ENCODE peak calls at places on chromosome 20, in seven cellular contexts. U is H7, B is AG20443, I is heart left ventricle, P is HFF-Myc, A is tibial nerve, O is astrocyte of the spinal cord. J is an unnamed sample.
A peak's percentile ranks its signal among the peaks of the same experiment; 100 is the strongest.

GRCh38 chr20:50335105-50335504 is 144.5 kb downstream of the CEBPB start:
- DNase-seq in U (peak; percentile 84), B (peak; percentile 40), I (peak; percentile 23), P (no peak), A (no peak), O (no peak), J (peak; percentile 71)

GRCh38 chr20:3045042-3045815 is 623 bp upstream of the MRPS26 start:
- DNase-seq in U (no peak), B (peak; percentile 88), I (peak; percentile 89), P (no peak), A (peak; percentile 69), O (peak; percentile 80), J (no peak)

GRCh38 chr20:23142162-23143050 is 56.3 kb upstream of the CD93 start:
- DNase-seq in U (no peak), B (no peak), I (peak; percentile 28), P (no peak), A (no peak), O (no peak), J (no peak)

GRCh38 chr20:33990075-33990474 is 3.6 kb upstream of the RALY start:
- DNase-seq in U (no peak), B (no peak), I (no peak), P (no peak), A (no peak), O (no peak), J (no peak)

GRCh38 chr20:25579081-25579770 is 6.1 kb downstream of the NINL start:
- DNase-seq in U (peak; percentile 71), B (no peak), I (no peak), P (no peak), A (no peak), O (peak; percentile 63), J (no peak)

GRCh38 chr20:32189123-32189410 is 18.5 kb downstream of the PLAGL2 start:
- DNase-seq in U (no peak), B (no peak), I (no peak), P (no peak), A (no peak), O (no peak), J (no peak)

GRCh38 chr20:15297059-15297875 is 959.9 kb upstream of the FLRT3 start:
- DNase-seq in U (no peak), B (no peak), I (no peak), P (no peak), A (no peak), O (no peak), J (no peak)

GRCh38 chr20:47070176-47070575 is 175.5 kb downstream of the EYA2 start:
- DNase-seq in U (no peak), B (no peak), I (no peak), P (no peak), A (no peak), O (peak; percentile 7), J (no peak)

GRCh38 chr20:9407805-9408421 is 106.5 kb upstream of the LAMP5 start:
- DNase-seq in U (peak; percentile 40), B (peak; percentile 75), I (no peak), P (peak; percentile 69), A (peak; percentile 91), O (peak; percentile 77), J (peak; percentile 68)

J was measured in small intestine.